ENCODE peak calls at places on chromosomes 2 and 18, in five cellular contexts. V, K, E, N and F are unnamed samples.

GRCh38 chr2:169694894-169695260 is 608 bp downstream of the PHOSPHO2 start:
- DNase-seq in K (peak; percentile 11), E (no peak), N (no peak), V (no peak), F (no peak)

GRCh38 chr2:129754431-129754830 is 225.0 kb upstream of the RAB6C start:
- DNase-seq in K (no peak), V (no peak), N (no peak), E (no peak), F (no peak)

GRCh38 chr2:74865770-74866674 is 32.1 kb downstream of the HK2 start:
- DNase-seq in V (no peak), K (no peak), E (no peak), N (no peak), F (no peak)

GRCh38 chr2:133235959-133236358 is 332.3 kb downstream of the NCKAP5 start:
- DNase-seq in V (no peak), K (no peak), E (no peak), N (no peak), F (no peak)

GRCh38 chr2:176852667-176853066 is 359.9 kb upstream of the HNRNPA3 start:
- DNase-seq in E (peak; percentile 63), N (no peak), V (no peak), K (no peak), F (no peak)

GRCh38 chr2:235314371-235314915 is 179.4 kb upstream of the AGAP1 start:
- DNase-seq in V (no peak), E (no peak), K (peak; percentile 22), N (no peak), F (peak; percentile 54)

GRCh38 chr2:5803547-5803946 is 111.4 kb downstream of the SOX11 start:
- DNase-seq in V (no peak), N (no peak), K (no peak), E (no peak), F (no peak)

GRCh38 chr2:159904127-159904564 is 106.1 kb upstream of the CD302 start:
- DNase-seq in N (peak; percentile 26), V (no peak), E (no peak), K (no peak), F (no peak)

GRCh38 chr2:62364786-62365185 is 141.2 kb downstream of the TMEM17 start:
- DNase-seq in N (no peak), V (no peak), E (no peak), K (no peak), F (no peak)

GRCh38 chr2:73050011-73050617 is 21.4 kb downstream of the SFXN5 start:
- DNase-seq in E (no peak), K (no peak), N (no peak), V (no peak), F (no peak)

GRCh38 chr2:184598313-184599053 is at the start of gene ZNF804A:
- DNase-seq in N (peak; percentile 60), K (peak; percentile 28), E (peak; percentile 80), V (no peak), F (peak; percentile 75)

GRCh38 chr2:100350661-100351185 is 28.4 kb upstream of the LONRF2 start:
- DNase-seq in E (peak; percentile 53), V (no peak), K (no peak), N (peak; percentile 24), F (peak; percentile 2)

GRCh38 chr2:141331127-141331526 is 799.7 kb downstream of the LRP1B start:
- DNase-seq in V (peak; percentile 7), N (no peak), E (no peak), K (no peak), F (no peak)

GRCh38 chr2:191625016-191625415 is 52.9 kb upstream of the NABP1 start:
- DNase-seq in N (no peak), V (no peak), K (no peak), E (peak; percentile 89), F (no peak)

GRCh38 chr2:157692768-157693167 is 64.1 kb upstream of the ACVR1C start:
- DNase-seq in E (no peak), V (peak; percentile 61), N (no peak), K (peak; percentile 3), F (no peak)

GRCh38 chr2:240170354-240170735 is 29.9 kb upstream of the OTOS start:
- DNase-seq in V (no peak), K (no peak), E (no peak), N (no peak), F (no peak)

GRCh38 chr2:156042895-156043294 is 289.6 kb downstream of the NR4A2 start:
- DNase-seq in E (no peak), N (no peak), V (no peak), K (no peak), F (no peak)

GRCh38 chr2:47232738-47233415 is 77.8 kb upstream of the STPG4 start:
- DNase-seq in N (peak; percentile 30), E (peak; percentile 74), V (no peak), K (no peak), F (no peak)

GRCh38 chr2:122491011-122491410 is 735.6 kb downstream of the TSN start:
- DNase-seq in N (no peak), E (no peak), K (peak; percentile 62), V (no peak), F (no peak)

GRCh38 chr2:118310016-118310877 is 222.0 kb downstream of the INSIG2 start:
- DNase-seq in K (peak; percentile 32), V (no peak), E (peak; percentile 25), N (peak; percentile 44), F (no peak)

GRCh38 chr18:7395566-7395965 is 164.7 kb downstream of the LRRC30 start:
- DNase-seq in K (no peak), E (no peak), V (no peak), N (no peak), F (no peak)

GRCh38 chr18:48740846-48741485 is 202.1 kb downstream of the CTIF start:
- DNase-seq in K (peak; percentile 79), N (peak; percentile 67), E (no peak), V (no peak), F (no peak)